ENCODE peak calls at places on chromosomes 16 and 17, in five cellular contexts. One of them, this sample, is unnamed. For H3K9me3, the result is how much of the 10 kb centered on the place peaks cover.

GRCh38 chr17:66580178-66580577 is 254.7 kb upstream of the CACNG5 start:
- DNase-seq in cardiac muscle cell: peak
- DNase-seq in tibial nerve: no peak
- DNase-seq in colonic mucosa: peak
- DNase-seq in NT2/D1: no peak
- DNase-seq in this sample: no peak

GRCh38 chr17:71494456-71494855 is 626.4 kb upstream of the SOX9 start:
- DNase-seq in cardiac muscle cell: no peak
- DNase-seq in colonic mucosa: no peak
- DNase-seq in tibial nerve: no peak
- DNase-seq in NT2/D1: no peak
- DNase-seq in this sample: no peak

GRCh38 chr17:145671-146541 is 8.5 kb downstream of the SCGB1C2 start:
- DNase-seq in cardiac muscle cell: no peak
- DNase-seq in colonic mucosa: peak
- DNase-seq in tibial nerve: no peak
- DNase-seq in NT2/D1: no peak
- DNase-seq in this sample: no peak

GRCh38 chr16:3665508-3665907 is 11.0 kb downstream of the DNASE1 start:
- DNase-seq in cardiac muscle cell: no peak
- DNase-seq in colonic mucosa: no peak
- DNase-seq in NT2/D1: no peak
- DNase-seq in tibial nerve: no peak
- DNase-seq in this sample: no peak

GRCh38 chr17:70073326-70073725 is 1.7 kb upstream of the KCNJ16 start:
- DNase-seq in cardiac muscle cell: no peak
- DNase-seq in colonic mucosa: no peak
- DNase-seq in tibial nerve: no peak
- DNase-seq in NT2/D1: no peak
- DNase-seq in this sample: no peak

GRCh38 chr16:65961491-65962143 is 404.9 kb upstream of the CDH5 start:
- DNase-seq in tibial nerve: no peak
- DNase-seq in NT2/D1: no peak
- DNase-seq in colonic mucosa: no peak
- DNase-seq in cardiac muscle cell: no peak
- DNase-seq in this sample: no peak

GRCh38 chr17:4406386-4406785 is 27.4 kb upstream of the SPNS3 start:
- DNase-seq in cardiac muscle cell: no peak
- DNase-seq in colonic mucosa: no peak
- DNase-seq in tibial nerve: no peak
- DNase-seq in NT2/D1: no peak
- DNase-seq in this sample: no peak

GRCh38 chr17:15882058-15882720 is 62.7 kb upstream of the ADORA2B start:
- DNase-seq in tibial nerve: no peak
- DNase-seq in NT2/D1: no peak
- DNase-seq in cardiac muscle cell: no peak
- DNase-seq in colonic mucosa: no peak
- DNase-seq in this sample: no peak

GRCh38 chr17:77286641-77287431 is 146.1 kb downstream of the SEC14L1 start:
- DNase-seq in cardiac muscle cell: no peak
- DNase-seq in tibial nerve: no peak
- DNase-seq in NT2/D1: no peak
- DNase-seq in colonic mucosa: peak
- DNase-seq in this sample: no peak

GRCh38 chr17:35486920-35487727 is 38.6 kb upstream of the SLFN13 start:
- DNase-seq in tibial nerve: no peak
- DNase-seq in colonic mucosa: peak
- DNase-seq in NT2/D1: no peak
- DNase-seq in cardiac muscle cell: peak
- DNase-seq in this sample: peak

GRCh38 chr17:81249233-81250040 is 10.3 kb downstream of the NDUFAF8 start:
- DNase-seq in cardiac muscle cell: no peak
- DNase-seq in colonic mucosa: no peak
- DNase-seq in tibial nerve: no peak
- DNase-seq in NT2/D1: no peak
- DNase-seq in this sample: no peak

GRCh38 chr16:31367875-31368274 is 12.9 kb downstream of the ITGAX start:
- DNase-seq in NT2/D1: no peak
- DNase-seq in colonic mucosa: no peak
- DNase-seq in tibial nerve: no peak
- DNase-seq in cardiac muscle cell: no peak
- DNase-seq in this sample: no peak

GRCh38 chr16:11016993-11017392 is 72.6 kb downstream of the CLEC16A start:
- DNase-seq in cardiac muscle cell: no peak
- DNase-seq in colonic mucosa: peak
- DNase-seq in NT2/D1: no peak
- DNase-seq in tibial nerve: no peak
- DNase-seq in this sample: no peak

GRCh38 chr17:51258756-51259573 is 884 bp downstream of the MBTD1 start:
- DNase-seq in cardiac muscle cell: peak
- DNase-seq in colonic mucosa: peak
- DNase-seq in tibial nerve: no peak
- DNase-seq in NT2/D1: no peak
- DNase-seq in this sample: no peak

GRCh38 chr17:76261421-76262215 is 3.5 kb upstream of the UBALD2 start:
- DNase-seq in NT2/D1: no peak
- DNase-seq in colonic mucosa: no peak
- DNase-seq in cardiac muscle cell: no peak
- DNase-seq in tibial nerve: no peak
- DNase-seq in this sample: no peak

GRCh38 chr17:31394544-31394943 is 3.1 kb downstream of the RAB11FIP4 start:
- DNase-seq in colonic mucosa: peak
- DNase-seq in NT2/D1: no peak
- DNase-seq in tibial nerve: no peak
- DNase-seq in cardiac muscle cell: peak
- DNase-seq in this sample: no peak

GRCh38 chr17:953767-954166 is 25.8 kb downstream of the NXN start:
- DNase-seq in tibial nerve: no peak
- DNase-seq in colonic mucosa: no peak
- DNase-seq in cardiac muscle cell: no peak
- DNase-seq in NT2/D1: no peak
- DNase-seq in this sample: no peak

GRCh38 chr17:76368545-76368944 is 14.8 kb upstream of the PRPSAP1 start:
- DNase-seq in tibial nerve: no peak
- DNase-seq in cardiac muscle cell: no peak
- DNase-seq in NT2/D1: no peak
- DNase-seq in colonic mucosa: no peak
- DNase-seq in this sample: no peak

GRCh38 chr16:1195393-1195666 is 29.7 kb downstream of the TPSG1 start:
- DNase-seq in cardiac muscle cell: no peak
- DNase-seq in colonic mucosa: no peak
- DNase-seq in tibial nerve: no peak
- DNase-seq in NT2/D1: no peak
- DNase-seq in this sample: no peak

GRCh38 chr16:81739503-81739902 is 39.6 kb upstream of the PLCG2 start:
- DNase-seq in cardiac muscle cell: no peak
- DNase-seq in colonic mucosa: no peak
- DNase-seq in NT2/D1: no peak
- DNase-seq in tibial nerve: no peak
- DNase-seq in this sample: no peak

GRCh38 chr16:17258077-17258599 is 212.6 kb downstream of the XYLT1 start:
- DNase-seq in cardiac muscle cell: no peak
- DNase-seq in tibial nerve: no peak
- DNase-seq in NT2/D1: no peak
- DNase-seq in colonic mucosa: no peak
- DNase-seq in this sample: no peak
- H3K9me3 ChIP-seq in cardiac muscle cell: under half
- H3K9me3 ChIP-seq in tibial nerve: under half
- H3K9me3 ChIP-seq in NT2/D1: under half
- H3K9me3 ChIP-seq in colonic mucosa: under half
- H3K9me3 ChIP-seq in this sample: under half

GRCh38 chr16:75175074-75175473 is 26.8 kb downstream of the ZFP1 start:
- DNase-seq in colonic mucosa: no peak
- DNase-seq in cardiac muscle cell: no peak
- DNase-seq in tibial nerve: no peak
- DNase-seq in NT2/D1: no peak
- DNase-seq in this sample: no peak

GRCh38 chr16:75181630-75182029 is 25.3 kb downstream of the CTRB2 start:
- DNase-seq in tibial nerve: no peak
- DNase-seq in colonic mucosa: no peak
- DNase-seq in NT2/D1: no peak
- DNase-seq in cardiac muscle cell: no peak
- DNase-seq in this sample: no peak

GRCh38 chr16:75179208-75179607 is 27.8 kb downstream of the CTRB2 start:
- DNase-seq in NT2/D1: no peak
- DNase-seq in cardiac muscle cell: no peak
- DNase-seq in colonic mucosa: no peak
- DNase-seq in tibial nerve: no peak
- DNase-seq in this sample: no peak

GRCh38 chr16:75172578-75172977 is 24.3 kb downstream of the ZFP1 start:
- DNase-seq in colonic mucosa: no peak
- DNase-seq in cardiac muscle cell: no peak
- DNase-seq in NT2/D1: no peak
- DNase-seq in tibial nerve: no peak
- DNase-seq in this sample: no peak

GRCh38 chr16:75176926-75177325 is 28.6 kb downstream of the ZFP1 start:
- DNase-seq in colonic mucosa: no peak
- DNase-seq in cardiac muscle cell: no peak
- DNase-seq in tibial nerve: no peak
- DNase-seq in NT2/D1: no peak
- DNase-seq in this sample: no peak
- H3K9me3 ChIP-seq in colonic mucosa: under half
- H3K9me3 ChIP-seq in cardiac muscle cell: under half
- H3K9me3 ChIP-seq in tibial nerve: under half
- H3K9me3 ChIP-seq in NT2/D1: under half
- H3K9me3 ChIP-seq in this sample: under half

DNA sequence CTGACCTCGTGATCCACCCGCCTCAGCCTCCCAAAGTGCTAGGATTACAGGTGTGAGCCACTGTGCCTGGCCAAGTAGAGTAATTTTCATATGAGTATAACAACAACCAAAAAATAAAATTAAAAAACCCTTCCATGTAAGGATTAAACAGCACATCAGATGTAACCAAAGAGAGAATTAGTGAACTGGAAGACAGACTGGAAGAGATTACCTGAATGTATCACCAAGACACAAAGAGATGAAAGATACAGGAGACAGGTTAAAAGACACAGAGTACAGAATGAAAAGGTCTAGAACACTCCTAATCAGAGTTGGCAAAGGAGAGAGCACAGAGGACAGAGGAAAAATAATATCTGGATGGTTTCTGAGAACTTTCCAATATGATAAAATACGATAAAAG is 1.8 kb upstream of the TNK1 start:
- DNase-seq in cardiac muscle cell: no peak
- DNase-seq in NT2/D1: no peak
- DNase-seq in tibial nerve: no peak
- DNase-seq in colonic mucosa: no peak
- DNase-seq in this sample: no peak
- H3K9me3 ChIP-seq in cardiac muscle cell: under half
- H3K9me3 ChIP-seq in NT2/D1: under half
- H3K9me3 ChIP-seq in tibial nerve: under half
- H3K9me3 ChIP-seq in colonic mucosa: under half
- H3K9me3 ChIP-seq in this sample: under half

GRCh38 chr16:71230122-71230845 is at the start of gene HYDIN:
- DNase-seq in NT2/D1: peak
- DNase-seq in tibial nerve: no peak
- DNase-seq in colonic mucosa: peak
- DNase-seq in cardiac muscle cell: peak
- DNase-seq in this sample: no peak

GRCh38 chr16:71226229-71227141 is 4.0 kb downstream of the HYDIN start:
- DNase-seq in NT2/D1: no peak
- DNase-seq in colonic mucosa: no peak
- DNase-seq in tibial nerve: no peak
- DNase-seq in cardiac muscle cell: no peak
- DNase-seq in this sample: no peak

GRCh38 chr16:71229344-71229743 is 1.2 kb downstream of the HYDIN start:
- DNase-seq in colonic mucosa: no peak
- DNase-seq in NT2/D1: no peak
- DNase-seq in cardiac muscle cell: no peak
- DNase-seq in tibial nerve: no peak
- DNase-seq in this sample: no peak

GRCh38 chr16:71225145-71225544 is 5.4 kb downstream of the HYDIN start:
- DNase-seq in colonic mucosa: no peak
- DNase-seq in tibial nerve: no peak
- DNase-seq in cardiac muscle cell: no peak
- DNase-seq in NT2/D1: no peak
- DNase-seq in this sample: no peak
- H3K9me3 ChIP-seq in colonic mucosa: under half
- H3K9me3 ChIP-seq in tibial nerve: under half
- H3K9me3 ChIP-seq in cardiac muscle cell: under half
- H3K9me3 ChIP-seq in NT2/D1: under half
- H3K9me3 ChIP-seq in this sample: under half

This sample was measured in T-helper 17 cell.